ENCODE peak calls at places on chromosomes 2 and 18, in ten cellular contexts. U, X, H, K, R, W, B, N, I and J are unnamed samples.

GRCh38 chr2:61793389-61793836 is 60.4 kb downstream of the FAM161A start:
- DNase-seq in B (peak; percentile 24), X (no peak), U (peak; percentile 78), W (peak; percentile 62), R (peak; percentile 72), N (peak; percentile 12), H (peak; percentile 60), K (peak; percentile 52), I (peak; percentile 54), J (peak; percentile 88)

GRCh38 chr2:102016399-102016955 is 24.7 kb downstream of the IL1R2 start:
- DNase-seq in H (no peak), N (no peak), K (no peak), I (no peak), W (no peak), X (no peak), U (no peak), R (no peak), B (no peak), J (no peak)

GRCh38 chr18:8052237-8052701 is 485.2 kb downstream of the PTPRM start:
- DNase-seq in K (no peak), N (no peak), U (no peak), B (no peak), W (no peak), I (no peak), H (no peak), R (peak; percentile 67), X (no peak), J (no peak)

GRCh38 chr2:6879011-6879410 is 1.4 kb downstream of the RSAD2 start:
- DNase-seq in K (no peak), B (no peak), W (no peak), I (no peak), R (no peak), X (no peak), H (no peak), U (no peak), N (no peak), J (no peak)

GRCh38 chr2:164257794-164258193 is 363.5 kb downstream of the GRB14 start:
- DNase-seq in N (no peak), X (peak; percentile 58), W (no peak), I (no peak), B (no peak), R (peak; percentile 1), U (no peak), K (no peak), H (no peak), J (no peak)

GRCh38 chr2:83055338-83056010 is 1403.6 kb downstream of the SUCLG1 start:
- DNase-seq in I (no peak), R (peak; percentile 92), W (no peak), N (no peak), X (no peak), K (no peak), B (no peak), H (no peak), U (no peak), J (peak; percentile 75)

GRCh38 chr2:119407430-119408220 is 24.0 kb upstream of the TMEM37 start:
- DNase-seq in W (peak; percentile 71), I (peak; percentile 28), R (peak; percentile 74), U (peak; percentile 83), X (peak; percentile 13), N (no peak), H (no peak), B (peak; percentile 49), K (peak; percentile 45), J (peak; percentile 79)

GRCh38 chr2:30354150-30354549 is 92.9 kb upstream of the LCLAT1 start:
- DNase-seq in B (no peak), W (no peak), K (no peak), H (no peak), U (no peak), N (no peak), R (no peak), I (no peak), X (no peak), J (no peak)

GRCh38 chr2:196902828-196903227 is 23.7 kb downstream of the PGAP1 start:
- DNase-seq in R (peak; percentile 25), I (no peak), U (no peak), X (no peak), H (no peak), N (no peak), K (no peak), B (no peak), W (no peak), J (no peak)

GRCh38 chr2:201171259-201171814 is 11.6 kb upstream of the CASP10 start:
- DNase-seq in B (no peak), X (no peak), N (no peak), W (peak; percentile 17), H (no peak), R (no peak), I (no peak), U (no peak), K (no peak), J (peak; percentile 30)

GRCh38 chr18:24421831-24422230 is 4.6 kb upstream of the IMPACT start:
- DNase-seq in X (no peak), W (no peak), U (no peak), N (no peak), K (no peak), H (no peak), I (no peak), B (no peak), R (peak; percentile 9), J (no peak)

GRCh38 chr2:60058781-60059180 is 494.7 kb downstream of the BCL11A start:
- DNase-seq in U (no peak), B (no peak), X (no peak), W (no peak), H (no peak), N (no peak), K (no peak), I (no peak), R (no peak), J (no peak)

GRCh38 chr18:10131783-10132381 is 218.1 kb downstream of the VAPA start:
- DNase-seq in X (no peak), H (no peak), U (peak; percentile 79), W (peak; percentile 22), K (no peak), N (no peak), R (no peak), B (peak; percentile 32), I (no peak), J (peak; percentile 94)

GRCh38 chr2:204871246-204871953 is 326.1 kb downstream of the PARD3B start:
- DNase-seq in B (no peak), R (peak; percentile 75), K (peak; percentile 21), H (no peak), U (no peak), N (peak; percentile 10), W (no peak), I (no peak), X (no peak), J (peak; percentile 78)

GRCh38 chr2:235723811-235724465 is 230.1 kb downstream of the AGAP1 start:
- DNase-seq in I (no peak), R (no peak), X (no peak), B (no peak), H (no peak), W (no peak), N (no peak), K (no peak), U (no peak), J (no peak)

GRCh38 chr2:110682267-110682666 is 4.4 kb upstream of the BUB1 start:
- DNase-seq in U (no peak), K (no peak), X (no peak), H (no peak), N (no peak), R (no peak), B (no peak), I (no peak), W (no peak), J (no peak)

GRCh38 chr2:95374451-95374915 is 28.0 kb upstream of the FAHD2A start:
- DNase-seq in H (no peak), W (no peak), K (no peak), B (no peak), X (no peak), I (no peak), R (no peak), U (no peak), N (no peak), J (no peak)

GRCh38 chr2:12169721-12170120 is 423.3 kb downstream of the LPIN1 start:
- DNase-seq in K (peak; percentile 20), U (peak; percentile 32), I (no peak), W (peak; percentile 11), N (peak; percentile 27), X (no peak), B (peak; percentile 68), R (peak; percentile 96), H (no peak), J (peak; percentile 85)

GRCh38 chr2:190809139-190809764 is 71.4 kb upstream of the GLS start:
- DNase-seq in B (no peak), X (no peak), I (no peak), K (no peak), U (no peak), N (no peak), W (no peak), R (no peak), H (no peak), J (no peak)

GRCh38 chr2:112004246-112004645 is 50.8 kb upstream of the TMEM87B start:
- DNase-seq in H (no peak), W (no peak), R (no peak), I (no peak), N (no peak), K (no peak), U (no peak), B (peak; percentile 57), X (no peak), J (no peak)

GRCh38 chr18:22207022-22207758 is 37.8 kb downstream of the GATA6 start:
- DNase-seq in I (no peak), R (peak; percentile 43), W (no peak), H (no peak), B (no peak), K (no peak), X (no peak), U (no peak), N (no peak), J (no peak)

GRCh38 chr2:176454893-176455810 is 185.9 kb downstream of the MTX2 start:
- DNase-seq in X (peak; percentile 32), U (peak; percentile 87), B (peak; percentile 81), R (peak; percentile 78), W (peak; percentile 92), K (peak; percentile 63), N (peak; percentile 20), H (peak; percentile 12), I (peak; percentile 76), J (peak; percentile 92)

GRCh38 chr2:73088211-73088610 is 16.7 kb upstream of the SFXN5 start:
- DNase-seq in X (no peak), U (no peak), W (no peak), B (no peak), N (no peak), R (no peak), K (no peak), I (no peak), H (no peak), J (no peak)

GRCh38 chr2:164065038-164065437 is 329.2 kb upstream of the FIGN start:
- DNase-seq in X (no peak), B (no peak), H (no peak), U (no peak), W (no peak), I (no peak), K (no peak), R (no peak), N (no peak), J (no peak)

GRCh38 chr2:15874854-15875776 is 65.2 kb upstream of the MYCN start:
- DNase-seq in U (peak; percentile 3), H (no peak), B (no peak), W (no peak), X (no peak), I (no peak), K (no peak), N (no peak), R (no peak), J (no peak)

GRCh38 chr2:161152302-161152701 is 7.9 kb upstream of the TANK start:
- DNase-seq in R (no peak), B (no peak), W (no peak), U (no peak), X (no peak), I (no peak), H (no peak), N (no peak), K (no peak), J (no peak)